ENCODE peak calls at places on chromosomes 16 and 17, in six cellular contexts. C, U, G, K, X and P are unnamed samples.

GRCh38 chr16:13122074-13122473 is 220.7 kb downstream of the SHISA9 start:
- DNase-seq in C (no peak), U (no peak), G (no peak), K (no peak), X (no peak), P (no peak)

GRCh38 chr16:70803354-70803753 is 2.4 kb upstream of the VAC14 start:
- DNase-seq in C (no peak), U (no peak), G (no peak), K (no peak), X (no peak), P (no peak)

GRCh38 chr16:77574867-77575619 is 140.2 kb upstream of the ADAMTS18 start:
- DNase-seq in C (no peak), U (no peak), G (no peak), K (no peak), X (no peak), P (no peak)

GRCh38 chr17:12402963-12403622 is 262.6 kb upstream of the MYOCD start:
- DNase-seq in C (no peak), U (no peak), G (no peak), K (no peak), X (no peak), P (no peak)

GRCh38 chr16:9092963-9093477 is 1.6 kb downstream of the HAPSTR1 start:
- DNase-seq in C (peak; percentile 36), U (peak; percentile 24), G (no peak), K (no peak), X (peak; percentile 55), P (peak; percentile 28)

GRCh38 chr16:23290189-23291062 is 11.7 kb upstream of the SCNN1B start:
- DNase-seq in C (no peak), U (no peak), G (no peak), K (no peak), X (no peak), P (no peak)

GRCh38 chr17:9132291-9132690 is 111.0 kb downstream of the NTN1 start:
- DNase-seq in C (no peak), U (no peak), G (no peak), K (no peak), X (no peak), P (no peak)

GRCh38 chr16:72198021-72198420 is 26.1 kb upstream of the PMFBP1 start:
- DNase-seq in C (no peak), U (peak; percentile 86), G (peak; percentile 14), K (no peak), X (no peak), P (peak; percentile 81)

GRCh38 chr17:39643271-39643670 is 6.3 kb downstream of the STARD3 start:
- DNase-seq in C (no peak), U (no peak), G (no peak), K (no peak), X (no peak), P (no peak)

GRCh38 chr16:19542138-19542821 is 13.2 kb upstream of the VPS35L start:
- DNase-seq in C (no peak), U (no peak), G (no peak), K (no peak), X (no peak), P (no peak)

GRCh38 chr17:48995871-48996695 is 1.1 kb upstream of the IGF2BP1 start:
- DNase-seq in C (no peak), U (no peak), G (peak; percentile 88), K (no peak), X (no peak), P (peak; percentile 35)

GRCh38 chr16:7839568-7839967 is 506.9 kb downstream of the RBFOX1 start:
- DNase-seq in C (no peak), U (no peak), G (no peak), K (no peak), X (no peak), P (no peak)

GRCh38 chr17:42167807-42168206 is 13.0 kb upstream of the RAB5C start:
- DNase-seq in C (no peak), U (no peak), G (no peak), K (no peak), X (no peak), P (no peak)

GRCh38 chr17:76968707-76969597 is 100.7 kb downstream of the MGAT5B start:
- DNase-seq in C (peak; percentile 77), U (no peak), G (no peak), K (no peak), X (peak; percentile 60), P (peak; percentile 56)

GRCh38 chr16:75097941-75098897 is 18.4 kb downstream of the LDHD start:
- DNase-seq in C (no peak), U (no peak), G (no peak), K (no peak), X (peak; percentile 47), P (no peak)

GRCh38 chr17:7548585-7549400 is at the start of gene TNFSF12:
- DNase-seq in C (peak; percentile 81), U (peak; percentile 61), G (peak; percentile 73), K (peak; percentile 84), X (peak; percentile 55), P (peak; percentile 63)

GRCh38 chr16:15682105-15682570 is 32.1 kb downstream of the NDE1 start:
- DNase-seq in C (no peak), U (peak; percentile 20), G (peak; percentile 57), K (no peak), X (peak; percentile 29), P (peak; percentile 70)

GRCh38 chr17:17849863-17850373 is 13.1 kb upstream of the SREBF1 start:
- DNase-seq in C (peak; percentile 68), U (peak; percentile 56), G (peak; percentile 70), K (no peak), X (peak; percentile 44), P (peak; percentile 82)

DNA sequence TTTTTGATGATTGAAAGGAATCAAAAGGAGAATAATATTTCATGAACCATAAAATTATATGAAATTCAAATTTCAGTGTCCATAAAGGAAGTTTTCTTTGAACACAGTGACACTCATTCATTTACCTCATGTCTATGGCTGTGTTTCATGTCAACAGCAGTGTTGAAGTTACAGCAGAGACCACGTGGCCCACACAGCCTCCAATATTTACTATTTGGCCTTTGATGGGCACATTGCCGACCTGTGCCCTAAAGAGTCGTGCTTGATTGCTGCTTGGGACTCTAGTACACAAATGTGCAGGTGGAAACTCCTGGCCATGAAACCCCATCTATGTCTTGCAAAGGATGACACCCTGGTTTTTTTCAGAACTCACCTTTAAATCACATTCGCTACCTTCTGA is 57.0 kb downstream of the CES1 start:
- DNase-seq in C (no peak), U (no peak), G (no peak), K (no peak), X (no peak), P (no peak)
- H3K27ac ChIP-seq in C (no peak overlapping the region), U (no peak overlapping the region), G (no peak overlapping the region), K (no peak overlapping the region), X (no peak overlapping the region), P (no peak overlapping the region)

DNA sequence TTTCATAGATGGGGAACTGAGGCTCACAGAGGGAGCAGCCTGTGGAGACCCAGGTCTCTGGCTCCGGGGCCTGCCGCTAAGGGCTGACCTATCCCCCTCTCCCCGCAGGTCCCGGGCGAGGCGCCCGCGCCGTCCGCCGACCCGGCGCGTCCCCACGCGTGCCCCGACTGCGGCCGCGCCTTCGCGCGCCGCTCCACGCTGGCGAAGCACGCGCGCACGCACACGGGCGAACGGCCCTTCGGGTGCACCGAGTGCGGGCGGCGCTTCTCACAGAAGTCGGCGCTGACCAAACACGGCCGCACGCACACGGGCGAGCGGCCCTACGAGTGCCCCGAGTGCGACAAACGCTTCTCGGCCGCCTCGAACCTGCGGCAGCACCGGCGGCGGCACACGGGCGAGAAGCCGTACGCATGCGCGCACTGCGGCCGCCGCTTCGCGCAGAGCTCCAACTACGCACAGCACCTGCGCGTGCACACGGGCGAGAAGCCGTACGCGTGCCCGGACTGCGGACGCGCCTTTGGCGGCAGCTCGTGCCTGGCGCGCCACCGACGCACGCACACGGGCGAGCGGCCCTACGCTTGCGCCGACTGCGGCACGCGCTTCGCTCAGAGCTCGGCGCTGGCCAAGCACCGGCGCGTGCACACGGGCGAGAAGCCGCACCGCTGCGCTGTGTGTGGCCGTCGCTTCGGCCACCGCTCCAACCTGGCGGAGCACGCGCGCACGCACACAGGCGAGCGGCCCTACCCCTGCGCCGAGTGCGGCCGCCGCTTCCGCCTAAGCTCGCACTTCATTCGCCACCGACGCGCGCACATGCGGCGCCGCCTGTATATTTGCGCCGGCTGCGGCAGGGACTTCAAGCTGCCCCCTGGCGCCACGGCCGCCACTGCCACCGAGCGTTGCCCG is 10.3 kb downstream of the ZNF771 start:
- DNase-seq in C (peak; percentile 75), U (no peak), G (peak; percentile 30), K (no peak), X (peak; percentile 90), P (peak; percentile 78)
- TF ChIP-seq POLR2A in C (peak; percentile 60), U (no peak), G (no peak), K (no peak), X (no peak), P (no peak)

DNA sequence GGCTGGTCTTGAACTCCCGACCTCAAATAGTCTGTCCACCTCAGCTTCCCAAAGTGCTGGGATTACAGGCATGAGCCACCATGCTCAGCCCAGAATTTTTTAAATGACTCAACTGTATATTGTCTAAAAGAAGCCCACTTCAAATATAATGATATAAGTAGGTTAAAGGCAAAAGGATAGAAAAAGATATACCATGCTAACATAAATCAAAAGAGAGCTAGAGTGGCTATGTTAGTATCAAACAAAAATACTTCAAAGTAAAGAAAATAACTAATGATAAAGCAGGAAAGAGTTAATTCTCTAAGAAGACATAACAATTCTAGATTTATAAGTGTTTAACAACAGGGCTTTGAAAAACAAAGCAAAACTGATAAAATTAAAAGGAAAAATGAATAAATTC is 13.3 kb upstream of the MPO start:
- DNase-seq in C (no peak), U (no peak), G (no peak), K (no peak), X (no peak), P (no peak)
- H3K27me3 ChIP-seq in C (no peaks in the 10 kb centered on the region), U (no peaks in the 10 kb centered on the region), G (no peaks in the 10 kb centered on the region), K (peaks cover 12% of the 10 kb centered on the region), X (peaks cover 26% of the 10 kb centered on the region), P (no peaks in the 10 kb centered on the region)

GRCh38 chr16:10989494-10989893 is 45.1 kb downstream of the CLEC16A start:
- DNase-seq in C (no peak), U (no peak), G (no peak), K (no peak), X (no peak), P (no peak)
- H3K27ac ChIP-seq in C (no peak overlapping the region), U (no peak overlapping the region), G (no peak overlapping the region), K (no peak overlapping the region), X (no peak overlapping the region), P (no peak overlapping the region)